ENCODE peak calls at places on chromosomes 13 and 19, in six cellular contexts. W is ascending aorta; G is endodermal cell; F is heart left ventricle; K is HepG2; O is CD8-positive, alpha-beta T cell. L is an unnamed sample.

GRCh38 chr13:113155201-113155600 is 3.2 kb upstream of the PROZ start:
- DNase-seq in W (peak; percentile 52), G (peak; percentile 41), F (no peak), K (no peak), O (no peak), L (no peak)

GRCh38 chr13:111115841-111116500 is 861 bp downstream of the ARHGEF7 start:
- DNase-seq in W (peak; percentile 80), G (peak; percentile 67), F (peak; percentile 74), K (peak; percentile 12), O (no peak), L (peak; percentile 88)

GRCh38 chr13:62702502-62702901 is 1286.9 kb upstream of the PCDH20 start:
- DNase-seq in W (no peak), G (no peak), F (no peak), K (no peak), O (no peak), L (no peak)

GRCh38 chr19:3961007-3961406 is 9.9 kb downstream of the DAPK3 start:
- DNase-seq in W (no peak), G (no peak), F (no peak), K (no peak), O (no peak), L (no peak)

GRCh38 chr13:43245374-43245964 is 222.1 kb downstream of the DNAJC15 start:
- DNase-seq in W (no peak), G (no peak), F (no peak), K (no peak), O (no peak), L (no peak)

GRCh38 chr13:45350152-45350551 is 9.2 kb upstream of the TPT1 start:
- DNase-seq in W (no peak), G (no peak), F (no peak), K (no peak), O (no peak), L (no peak)

GRCh38 chr13:98098511-98098910 is 44.4 kb upstream of the FARP1 start:
- DNase-seq in W (no peak), G (no peak), F (no peak), K (no peak), O (no peak), L (no peak)

GRCh38 chr19:58196911-58197616 is 14.2 kb downstream of the ZNF274 start:
- DNase-seq in W (no peak), G (no peak), F (no peak), K (peak; percentile 10), O (no peak), L (no peak)

GRCh38 chr19:31883299-31883990 is 462.0 kb upstream of the ZNF507 start:
- DNase-seq in W (no peak), G (no peak), F (no peak), K (no peak), O (no peak), L (no peak)

GRCh38 chr19:39599116-39599515 is 3.2 kb upstream of the LGALS13 start:
- DNase-seq in W (no peak), G (peak; percentile 83), F (no peak), K (peak; percentile 30), O (peak; percentile 10), L (no peak)

GRCh38 chr13:32636711-32637110 is 50.5 kb downstream of the PDS5B start:
- DNase-seq in W (no peak), G (no peak), F (no peak), K (no peak), O (no peak), L (no peak)

GRCh38 chr19:30145467-30145866 is 203.4 kb downstream of the URI1 start:
- DNase-seq in W (no peak), G (no peak), F (no peak), K (no peak), O (no peak), L (no peak)

GRCh38 chr19:42023121-42023942 is 29.3 kb upstream of the ATP1A3 start:
- DNase-seq in W (no peak), G (peak; percentile 92), F (no peak), K (peak; percentile 15), O (no peak), L (no peak)

GRCh38 chr13:107743983-107744382 is 471.4 kb downstream of the LIG4 start:
- DNase-seq in W (no peak), G (no peak), F (no peak), K (no peak), O (no peak), L (no peak)

GRCh38 chr13:92512852-92513251 is 713.8 kb upstream of the GPC6 start:
- DNase-seq in W (no peak), G (peak; percentile 37), F (no peak), K (no peak), O (no peak), L (no peak)

GRCh38 chr19:58317481-58318072 is 9.2 kb upstream of the ZSCAN22 start:
- DNase-seq in W (no peak), G (peak; percentile 68), F (no peak), K (no peak), O (no peak), L (no peak)

GRCh38 chr13:93224545-93224944 is 2.1 kb upstream of the GPC6 start:
- DNase-seq in W (no peak), G (peak; percentile 86), F (no peak), K (peak; percentile 99), O (no peak), L (no peak)

GRCh38 chr13:107585466-107585865 is 629.9 kb downstream of the LIG4 start:
- DNase-seq in W (no peak), G (no peak), F (no peak), K (no peak), O (no peak), L (no peak)

GRCh38 chr13:74026753-74027152 is 107.5 kb downstream of the KLF12 start:
- DNase-seq in W (no peak), G (peak; percentile 91), F (no peak), K (no peak), O (peak; percentile 73), L (no peak)

GRCh38 chr13:27966641-27967202 is 2.4 kb downstream of the CDX2 start:
- DNase-seq in W (no peak), G (peak; percentile 90), F (no peak), K (no peak), O (no peak), L (no peak)

GRCh38 chr13:102799544-102800144 is 725 bp downstream of the BIVM start:
- DNase-seq in W (peak; percentile 71), G (peak; percentile 73), F (peak; percentile 45), K (no peak), O (peak; percentile 9), L (peak; percentile 72)

GRCh38 chr19:48578891-48579290 is 26.9 kb downstream of the SULT2B1 start:
- DNase-seq in W (no peak), G (no peak), F (no peak), K (no peak), O (no peak), L (no peak)

GRCh38 chr13:82717249-82717648 is 1165.0 kb downstream of the SLITRK1 start:
- DNase-seq in W (no peak), G (no peak), F (no peak), K (no peak), O (no peak), L (no peak)

GRCh38 chr19:11142528-11143171 is 12.9 kb downstream of the SPC24 start:
- DNase-seq in W (peak; percentile 96), G (peak; percentile 94), F (peak; percentile 97), K (peak; percentile 90), O (no peak), L (peak; percentile 97)

GRCh38 chr13:53285896-53286430 is 257.4 kb downstream of the OLFM4 start:
- DNase-seq in W (no peak), G (no peak), F (no peak), K (no peak), O (no peak), L (no peak)

GRCh38 chr13:112976526-112976925 is 7.5 kb downstream of the MCF2L start:
- DNase-seq in W (no peak), G (no peak), F (no peak), K (no peak), O (no peak), L (no peak)

GRCh38 chr13:111905609-111905945 is 161.4 kb upstream of the SOX1 start:
- DNase-seq in W (peak; percentile 34), G (no peak), F (no peak), K (no peak), O (no peak), L (no peak)

DNA sequence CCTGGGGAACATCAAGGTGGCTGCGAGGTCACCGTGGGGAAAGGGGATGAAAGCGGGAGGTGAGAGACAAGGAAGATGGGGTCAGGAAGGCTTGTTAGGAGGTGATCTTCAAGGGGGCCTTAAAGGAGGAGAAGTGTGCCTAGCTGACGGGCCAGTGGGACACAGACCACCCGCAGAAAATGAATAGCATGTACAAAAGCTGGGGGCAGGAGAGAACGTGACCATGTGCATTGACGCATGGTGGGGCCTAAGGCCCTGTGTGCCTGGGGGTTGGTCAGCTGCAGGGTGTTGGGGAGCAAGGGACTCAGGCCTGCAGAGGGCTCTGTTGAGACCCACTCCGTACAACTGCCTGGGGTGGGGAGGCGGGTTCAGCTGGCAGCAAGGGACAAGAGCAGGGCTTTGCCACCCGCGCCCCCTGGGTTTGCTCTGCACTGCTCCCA is 5.9 kb downstream of the RAB8A start:
- DNase-seq in W (no peak), G (peak; percentile 72), F (no peak), K (no peak), O (no peak), L (no peak)
- H3K4me1 ChIP-seq in W (peaks cover 17% of the 10 kb centered on the region), G (peaks cover under 1% of the 10 kb centered on the region), F (peaks cover 76% of the 10 kb centered on the region), K (peaks cover 46% of the 10 kb centered on the region), O (peaks cover 34% of the 10 kb centered on the region), L (peaks cover 29% of the 10 kb centered on the region)

GRCh38 chr13:109790071-109790470 is 3.7 kb upstream of the IRS2 start:
- DNase-seq in W (no peak), G (no peak), F (no peak), K (no peak), O (no peak), L (no peak)
- H3K4me3 ChIP-seq in W (no peak overlapping the region), G (no peak overlapping the region), F (no peak overlapping the region), K (no peak overlapping the region), O (no peak overlapping the region), L (no peak overlapping the region)

DNA sequence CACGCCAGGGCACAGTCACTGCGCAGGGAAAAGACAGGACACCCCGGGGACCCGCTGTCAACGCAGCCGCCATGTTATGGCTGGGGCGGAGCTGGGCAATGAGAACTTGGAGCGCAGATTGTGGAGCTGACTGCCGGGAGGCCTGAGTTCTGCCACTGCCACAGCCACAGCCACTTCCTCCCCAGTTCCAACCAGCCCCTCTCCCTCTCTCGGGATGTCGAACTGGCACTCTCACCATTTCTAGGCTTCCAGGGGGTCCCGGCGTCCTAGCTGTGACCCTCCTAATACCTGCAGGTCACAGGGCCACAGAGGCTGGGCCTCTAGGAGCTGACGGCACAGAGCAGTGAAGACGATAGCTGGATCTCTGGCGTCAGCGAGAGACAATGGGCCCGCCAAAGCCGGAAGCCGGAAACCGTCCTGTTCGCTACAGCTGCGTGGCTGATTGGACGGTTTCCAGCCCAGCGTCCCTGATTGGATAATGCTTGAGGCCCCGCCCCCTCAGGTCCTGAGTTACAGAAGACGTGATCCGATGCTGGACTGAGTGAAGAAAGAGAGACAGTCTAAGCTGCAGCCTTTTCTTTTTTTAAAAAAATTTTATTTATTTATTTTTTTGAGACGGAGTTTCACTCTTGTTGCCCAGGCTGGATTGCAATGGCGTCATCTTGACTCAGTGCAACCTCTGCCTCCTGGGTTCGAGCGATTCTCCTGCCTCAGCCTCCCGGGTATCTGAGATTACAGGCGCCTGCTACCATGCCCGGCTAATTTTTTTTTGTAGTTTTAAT is at the start of gene ZNF506:
- DNase-seq in W (peak; percentile 99), G (peak; percentile 98), F (peak; percentile 99), K (no peak), O (peak; percentile 97), L (peak; percentile 100)
- TF ChIP-seq CTCF in W (no peak), G (no peak), F (no peak), K (no peak), O (no peak), L (no peak)

DNA sequence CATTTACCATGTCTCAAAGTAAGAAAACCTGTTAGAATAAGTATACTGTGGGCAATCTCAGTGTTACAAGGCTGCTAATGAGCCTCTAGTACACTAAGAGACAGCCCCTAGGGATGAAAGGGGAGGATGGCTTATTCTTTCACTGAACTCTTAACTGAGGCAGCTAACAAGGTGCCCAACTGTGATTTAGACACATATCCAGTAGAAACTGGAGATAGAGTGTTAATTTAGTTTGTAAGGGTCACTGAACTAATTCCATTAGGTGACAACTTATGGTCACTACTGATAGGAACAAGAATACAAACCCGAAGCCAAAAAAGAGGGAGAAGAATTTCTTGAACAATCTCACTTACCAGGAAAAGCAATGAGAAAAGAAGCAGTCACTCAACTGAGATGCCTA is 1010.6 kb downstream of the PCDH9 start:
- DNase-seq in W (no peak), G (no peak), F (no peak), K (no peak), O (no peak), L (no peak)
- H3K4me1 ChIP-seq in W (no peaks in the 10 kb centered on the region), G (peaks cover 7% of the 10 kb centered on the region), F (no peaks in the 10 kb centered on the region), K (no peaks in the 10 kb centered on the region), O (no peaks in the 10 kb centered on the region), L (peaks cover 6% of the 10 kb centered on the region)